ENCODE peak calls at places on chromosome 1, in six cellular contexts. V, N, B, L, F and Y are unnamed samples. For H3K4me1, the result is how much of the 10 kb centered on the place peaks cover.

GRCh38 chr1:233410906-233411305 is 83.4 kb downstream of the MAP3K21 start:
- DNase-seq in L (no peak), B (no peak), N (no peak), V (no peak), F (no peak), Y (no peak)

GRCh38 chr1:40710581-40711315 is 19.2 kb downstream of the NFYC start:
- DNase-seq in F (no peak), B (no peak), N (no peak), L (no peak), V (no peak), Y (no peak)

GRCh38 chr1:160205974-160206369 is 788 bp downstream of the PEA15 start:
- DNase-seq in V (peak), B (peak), F (peak), N (peak), L (peak), Y (no peak)

GRCh38 chr1:110634455-110635281 is 28.5 kb upstream of the KCNA2 start:
- DNase-seq in F (peak), V (peak), N (no peak), B (peak), L (peak), Y (peak)

GRCh38 chr1:41714613-41715389 is 203.9 kb downstream of the HIVEP3 start:
- DNase-seq in F (no peak), L (no peak), B (no peak), V (no peak), N (no peak), Y (no peak)

GRCh38 chr1:25621876-25622275 is 5.3 kb downstream of the MAN1C1 start:
- DNase-seq in F (no peak), V (no peak), B (no peak), N (no peak), L (no peak), Y (no peak)

GRCh38 chr1:193457676-193458075 is 271.3 kb upstream of the B3GALT2 start:
- DNase-seq in V (no peak), L (no peak), B (no peak), F (no peak), N (no peak), Y (no peak)

GRCh38 chr1:153390938-153391710 is at the start of gene S100A8:
- DNase-seq in B (peak), V (no peak), L (no peak), N (no peak), F (peak), Y (peak)

GRCh38 chr1:228083871-228084278 is 1.4 kb downstream of the ARF1 start:
- DNase-seq in N (no peak), V (no peak), B (no peak), L (no peak), F (no peak), Y (no peak)

GRCh38 chr1:9281071-9281827 is 11.4 kb upstream of the SPSB1 start:
- DNase-seq in V (no peak), N (no peak), B (no peak), L (no peak), F (no peak), Y (no peak)

GRCh38 chr1:23980725-23981063 is 567 bp upstream of the SRSF10 start:
- DNase-seq in B (peak), V (no peak), L (peak), N (no peak), F (peak), Y (no peak)

GRCh38 chr1:78145105-78145580 is 99.4 kb downstream of the GIPC2 start:
- DNase-seq in N (no peak), F (peak), L (peak), V (peak), B (peak), Y (peak)

GRCh38 chr1:50603274-50604271 is 180.3 kb upstream of the DMRTA2 start:
- DNase-seq in N (no peak), L (no peak), V (no peak), B (no peak), F (no peak), Y (peak)

GRCh38 chr1:232722626-232723025 is 82.6 kb upstream of the MAP10 start:
- DNase-seq in B (no peak), L (no peak), N (no peak), V (no peak), F (no peak), Y (no peak)

GRCh38 chr1:186887198-186887597 is 58.4 kb downstream of the PLA2G4A start:
- DNase-seq in B (no peak), L (no peak), V (no peak), N (no peak), F (no peak), Y (no peak)

GRCh38 chr1:9413143-9413876 is 120.6 kb downstream of the SPSB1 start:
- DNase-seq in N (no peak), F (peak), B (peak), L (peak), V (peak), Y (no peak)

GRCh38 chr1:27968692-27969091 is 8.9 kb downstream of the XKR8 start:
- DNase-seq in V (no peak), B (no peak), L (no peak), F (no peak), N (no peak), Y (no peak)

GRCh38 chr1:212797681-212798080 is 6.0 kb downstream of the TATDN3 start:
- DNase-seq in F (no peak), B (no peak), V (no peak), L (no peak), N (no peak), Y (no peak)

GRCh38 chr1:81801834-81802531 is 1.2 kb downstream of the ADGRL2 start:
- DNase-seq in F (no peak), V (no peak), N (no peak), L (peak), B (no peak), Y (no peak)

DNA sequence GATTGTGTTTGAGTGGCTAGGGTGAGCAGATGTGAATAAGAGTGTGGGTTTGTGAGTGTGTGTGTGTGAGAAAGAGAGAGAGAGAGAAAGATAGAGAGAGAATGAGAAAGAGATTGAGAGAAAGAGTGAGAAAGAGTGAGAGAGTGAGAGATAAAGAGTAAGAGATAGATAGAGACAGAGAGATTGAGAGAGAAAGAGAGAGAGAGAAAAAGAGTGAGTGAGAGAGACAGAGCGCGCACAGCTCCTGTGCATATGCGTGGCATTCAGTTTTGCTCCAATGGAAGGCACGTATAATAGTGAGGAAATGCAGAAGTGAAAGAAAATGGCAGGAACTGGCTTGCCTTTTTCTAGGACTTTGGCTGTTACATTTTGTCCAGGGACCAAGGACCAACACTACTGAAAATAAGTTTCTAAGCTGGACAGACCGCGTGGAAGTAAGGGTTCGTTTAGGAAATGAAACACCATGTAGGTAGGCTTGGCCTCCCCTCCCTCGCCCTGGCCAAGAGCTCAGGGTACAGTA is 94.0 kb downstream of the ABCA4 start:
- DNase-seq in F (no peak), V (no peak), N (no peak), B (no peak), L (no peak), Y (no peak)
- TF ChIP-seq POLR2A in F (no peak), V (no peak), N (no peak), B (no peak), L (no peak), Y (no peak)

DNA sequence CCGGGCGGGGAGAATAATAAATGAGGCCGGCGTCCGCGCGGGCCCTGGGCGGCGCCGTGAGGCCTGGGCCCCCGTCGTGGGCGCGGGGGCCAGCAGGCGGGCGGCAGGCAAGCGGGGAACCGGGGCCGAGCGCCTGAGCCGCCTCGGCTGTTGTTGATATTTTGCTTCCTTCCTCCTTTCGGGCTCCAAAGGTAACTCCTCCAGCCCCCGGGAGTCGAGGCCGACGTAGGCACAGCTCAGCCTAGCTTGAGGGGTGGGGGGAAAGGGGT is at the start of gene MEF2D:
- DNase-seq in F (no peak), B (no peak), N (no peak), V (no peak), L (no peak), Y (no peak)
- H3K4me1 ChIP-seq in F (half or more), B (half or more), N (half or more), V (half or more), L (under half), Y (under half)

GRCh38 chr1:183910780-183911179 is 105.9 kb downstream of the RGL1 start:
- DNase-seq in N (no peak), B (no peak), F (no peak), V (no peak), L (no peak), Y (no peak)
- H3K27ac ChIP-seq in N (peak), B (peak), F (no peak), V (no peak), L (no peak), Y (peak)

DNA sequence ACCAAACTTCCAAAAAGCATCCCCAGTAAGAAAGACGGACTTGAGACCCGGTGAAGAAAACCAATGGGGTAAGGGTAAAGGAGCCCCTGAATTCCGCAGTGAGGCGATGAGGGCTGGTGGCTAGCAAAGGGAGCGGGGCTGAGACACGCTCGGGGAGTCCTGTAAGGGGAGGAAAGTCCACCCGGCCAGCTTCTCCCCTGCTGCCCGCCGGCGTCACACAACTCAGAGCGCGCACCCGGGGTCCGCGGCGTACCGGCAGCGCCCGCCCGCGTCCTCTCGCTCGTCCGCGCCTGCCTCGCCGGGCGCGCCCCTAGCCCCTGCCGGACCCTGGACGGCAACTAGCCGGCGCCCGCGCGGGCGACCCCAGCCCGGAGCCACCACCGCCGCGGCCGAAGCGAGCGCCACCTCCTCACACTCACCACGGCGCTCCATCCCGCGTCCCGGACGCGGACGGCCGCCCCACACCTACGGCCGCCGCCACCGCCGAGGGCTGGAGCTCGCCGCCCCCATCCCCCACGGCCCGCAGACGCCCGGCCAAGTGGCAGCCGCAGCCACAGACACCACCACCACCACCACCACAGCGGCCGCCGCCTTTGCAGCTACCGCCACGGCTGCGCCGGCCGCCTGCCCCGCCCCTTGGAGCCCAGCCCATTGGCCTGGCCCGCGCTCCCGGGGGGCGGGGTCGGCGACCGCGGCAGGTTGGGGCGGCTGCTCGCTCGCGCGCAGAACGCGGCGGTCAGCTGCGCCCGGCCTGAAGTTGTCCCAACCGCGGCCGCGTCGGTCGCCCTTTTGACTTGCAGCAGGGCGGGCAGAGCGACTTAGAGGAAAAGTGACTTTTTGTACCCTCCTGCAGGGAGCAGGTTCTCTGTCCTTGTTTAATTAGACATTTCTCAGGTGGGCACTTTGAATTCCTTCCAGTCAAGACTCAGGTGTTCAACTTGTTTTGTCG is 10.0 kb upstream of the ARHGAP29 start:
- DNase-seq in N (peak), L (peak), F (peak), B (peak), V (peak), Y (peak)
- TF ChIP-seq POLR2A in N (no peak), L (peak), F (no peak), B (no peak), V (no peak), Y (peak)